ENCODE peak calls at places on chromosome 9, in four cellular contexts. F is stimulated activated CD8-positive, alpha-beta memory T cell treated with anti-CD3 and anti-CD28 coated beads, Interleukin-2, amount 100 ng/mL, for 1 hour; P is NCI-H1105; N is type B pancreatic cell. S is an unnamed sample.

GRCh38 chr9:75087279-75087823 is 604 bp downstream of the NMRK1 start:
- DNase-seq in P (no peak), N (no peak), F (no peak), S (no peak)

GRCh38 chr9:105681724-105682123 is 12.6 kb upstream of the TMEM38B start:
- DNase-seq in P (no peak), F (no peak), N (no peak), S (no peak)

GRCh38 chr9:114450833-114451706 is 54.2 kb downstream of the WHRN start:
- DNase-seq in N (no peak), P (no peak), F (no peak), S (no peak)

GRCh38 chr9:124869466-124869985 is 7.6 kb downstream of the ARPC5L start:
- DNase-seq in F (peak), N (no peak), P (no peak), S (no peak)

GRCh38 chr9:134725605-134725940 is 84.0 kb downstream of the COL5A1 start:
- DNase-seq in P (no peak), N (no peak), F (no peak), S (no peak)

GRCh38 chr9:80644044-80644443 is 1045.3 kb downstream of the TLE1 start:
- DNase-seq in P (no peak), F (no peak), N (no peak), S (no peak)

GRCh38 chr9:87500894-87501656 is 3.4 kb downstream of the DAPK1 start:
- DNase-seq in N (no peak), P (no peak), F (no peak), S (no peak)

GRCh38 chr9:20373263-20373662 is 249.0 kb downstream of the MLLT3 start:
- DNase-seq in N (no peak), P (no peak), F (no peak), S (no peak)

GRCh38 chr9:1495684-1496083 is 445.5 kb downstream of the DMRT2 start:
- DNase-seq in P (peak), N (no peak), F (no peak), S (no peak)

GRCh38 chr9:112241491-112241890 is 66.4 kb upstream of the SUSD1 start:
- DNase-seq in F (no peak), P (no peak), N (no peak), S (no peak)

GRCh38 chr9:87546704-87547103 is 49.0 kb downstream of the DAPK1 start:
- DNase-seq in N (no peak), P (no peak), F (no peak), S (no peak)

GRCh38 chr9:126705311-126705766 is 91.6 kb downstream of the LMX1B start:
- DNase-seq in F (peak), N (peak), P (peak), S (peak)

GRCh38 chr9:96047116-96047639 is 171.7 kb downstream of the ERCC6L2 start:
- DNase-seq in P (no peak), N (no peak), F (no peak), S (no peak)

GRCh38 chr9:752681-753200 is 88.8 kb upstream of the DMRT1 start:
- DNase-seq in F (no peak), P (no peak), N (no peak), S (no peak)

GRCh38 chr9:69234683-69235082 is 60.6 kb downstream of the TJP2 start:
- DNase-seq in P (no peak), F (no peak), N (no peak), S (no peak)

GRCh38 chr9:127898433-127899199 is 787 bp downstream of the ST6GALNAC6 start:
- DNase-seq in F (no peak), P (no peak), N (no peak), S (no peak)

S was measured in NCI-H446.